ENCODE peak calls at places on chromosome 13, in eight cellular contexts. T is Kasumi-1, F is lung microvascular endothelial cell, V is H4, Z is M059J, A is suprapubic skin, I is T-helper 2 cell, K is germinal center. W is an unnamed sample.

GRCh38 chr13:94198666-94199065 is 280.8 kb downstream of the DCT start:
- DNase-seq in V (no peak), I (no peak), A (no peak), T (no peak), K (no peak), F (no peak), Z (peak), W (peak)

GRCh38 chr13:71625694-71626093 is 241.3 kb downstream of the DACH1 start:
- DNase-seq in A (no peak), K (no peak), V (no peak), Z (no peak), F (peak), I (no peak), T (no peak), W (no peak)

GRCh38 chr13:48977973-48978372 is 2.3 kb downstream of the FNDC3A start:
- DNase-seq in F (peak), I (no peak), K (no peak), Z (peak), V (no peak), T (no peak), A (no peak), W (peak)

GRCh38 chr13:108302279-108302678 is 32.8 kb downstream of the TNFSF13B start:
- DNase-seq in A (no peak), F (no peak), K (no peak), I (no peak), T (no peak), Z (no peak), V (no peak), W (peak)

GRCh38 chr13:73174521-73175010 is 115.8 kb downstream of the KLF5 start:
- DNase-seq in K (no peak), A (no peak), T (no peak), V (no peak), I (no peak), Z (no peak), F (no peak), W (no peak)

GRCh38 chr13:81393110-81393509 is 1052.2 kb upstream of the SPRY2 start:
- DNase-seq in A (no peak), I (no peak), K (no peak), V (no peak), T (no peak), Z (no peak), F (no peak), W (no peak)

GRCh38 chr13:50428183-50428877 is 413.1 kb downstream of the KCNRG start:
- DNase-seq in F (no peak), V (no peak), T (no peak), I (no peak), A (no peak), K (no peak), Z (no peak), W (no peak)

GRCh38 chr13:30805603-30806011 is 70.3 kb downstream of the ALOX5AP start:
- DNase-seq in T (no peak), F (peak), A (no peak), Z (peak), V (no peak), K (no peak), I (no peak), W (peak)

GRCh38 chr13:41552031-41552430 is 94.7 kb downstream of the RGCC start:
- DNase-seq in Z (no peak), V (no peak), K (no peak), I (no peak), A (no peak), F (no peak), T (no peak), W (no peak)

GRCh38 chr13:23949200-23949599 is 51.9 kb upstream of the C1QTNF9B start:
- DNase-seq in F (no peak), I (no peak), T (no peak), A (no peak), V (no peak), K (no peak), Z (no peak), W (no peak)

GRCh38 chr13:98173431-98173921 is 3.6 kb downstream of the RNF113B start:
- DNase-seq in Z (peak), T (no peak), V (peak), A (peak), F (peak), I (no peak), K (no peak), W (peak)

GRCh38 chr13:97726664-97727235 is 226.7 kb upstream of the IPO5 start:
- DNase-seq in K (no peak), I (no peak), Z (no peak), V (no peak), F (no peak), T (no peak), A (no peak), W (peak)

GRCh38 chr13:40589285-40590109 is 76.9 kb downstream of the FOXO1 start:
- DNase-seq in Z (peak), A (no peak), F (peak), T (peak), K (peak), V (peak), I (no peak), W (peak)

GRCh38 chr13:45198924-45199323 is 1.9 kb downstream of the KCTD4 start:
- DNase-seq in I (no peak), A (no peak), K (no peak), F (no peak), T (no peak), V (no peak), Z (no peak), W (no peak)

GRCh38 chr13:92823059-92823458 is 403.5 kb upstream of the GPC6 start:
- DNase-seq in T (no peak), A (no peak), Z (no peak), V (no peak), K (no peak), F (no peak), I (no peak), W (no peak)

GRCh38 chr13:60869941-60870613 is 473.1 kb downstream of the TDRD3 start:
- DNase-seq in F (no peak), A (no peak), Z (no peak), V (no peak), K (no peak), I (no peak), T (no peak), W (no peak)

GRCh38 chr13:65789815-65790214 is 1440.3 kb downstream of the PCDH9 start:
- DNase-seq in V (no peak), F (peak), K (no peak), I (no peak), T (no peak), A (no peak), Z (no peak), W (peak)

GRCh38 chr13:99984463-99985242 is 3.1 kb downstream of the ZIC2 start:
- DNase-seq in T (no peak), Z (no peak), F (no peak), V (peak), A (no peak), K (no peak), I (peak), W (peak)

GRCh38 chr13:94706854-94707399 is 5.4 kb downstream of the SOX21 start:
- DNase-seq in V (no peak), I (no peak), F (no peak), T (no peak), A (no peak), K (no peak), Z (no peak), W (peak)

GRCh38 chr13:51826606-51827005 is 18.4 kb downstream of the TMEM272 start:
- DNase-seq in A (no peak), Z (no peak), I (no peak), T (peak), K (no peak), V (no peak), F (no peak), W (no peak)

GRCh38 chr13:98785968-98786367 is 33.5 kb upstream of the SLC15A1 start:
- DNase-seq in A (no peak), I (no peak), F (no peak), Z (no peak), T (no peak), V (no peak), K (no peak), W (no peak)

GRCh38 chr13:51731759-51732158 is 72.2 kb downstream of the DHRS12 start:
- DNase-seq in V (no peak), K (no peak), T (no peak), Z (peak), A (no peak), F (peak), I (no peak), W (peak)

GRCh38 chr13:27661017-27661416 is 39.3 kb downstream of the POLR1D start:
- DNase-seq in Z (no peak), A (no peak), F (no peak), K (no peak), T (no peak), V (no peak), I (no peak), W (no peak)

GRCh38 chr13:85314686-85315085 is 484.5 kb downstream of the SLITRK6 start:
- DNase-seq in K (no peak), F (no peak), A (no peak), T (no peak), Z (peak), I (no peak), V (no peak), W (no peak)

GRCh38 chr13:66427330-66427990 is 802.7 kb downstream of the PCDH9 start:
- DNase-seq in V (no peak), Z (no peak), A (no peak), T (no peak), F (no peak), I (no peak), K (no peak), W (no peak)

GRCh38 chr13:33328691-33329090 is 43.1 kb upstream of the STARD13 start:
- DNase-seq in V (no peak), F (no peak), I (no peak), K (no peak), T (no peak), A (no peak), Z (peak), W (no peak)

GRCh38 chr13:110149036-110149435 is 157.9 kb downstream of the COL4A1 start:
- DNase-seq in F (no peak), Z (no peak), A (no peak), K (no peak), I (no peak), T (no peak), V (no peak), W (peak)

GRCh38 chr13:33100876-33101275 is 84.7 kb downstream of the KL start:
- DNase-seq in A (no peak), I (no peak), V (no peak), K (no peak), T (no peak), Z (no peak), F (no peak), W (no peak)

GRCh38 chr13:25902946-25903345 is 148.9 kb downstream of the SHISA2 start:
- DNase-seq in K (no peak), Z (peak), A (no peak), V (no peak), T (no peak), I (peak), F (no peak), W (no peak)

GRCh38 chr13:107585466-107585865 is 629.9 kb downstream of the LIG4 start:
- DNase-seq in A (no peak), Z (no peak), T (no peak), V (no peak), K (no peak), I (no peak), F (peak), W (no peak)

GRCh38 chr13:41740479-41740878 is 220.4 kb downstream of the VWA8 start:
- DNase-seq in V (no peak), I (no peak), F (no peak), K (no peak), Z (no peak), A (no peak), T (no peak), W (peak)

GRCh38 chr13:24381539-24382265 is 72.3 kb downstream of the C1QTNF9 start:
- DNase-seq in I (no peak), K (no peak), A (no peak), Z (peak), V (no peak), T (no peak), F (no peak), W (no peak)

GRCh38 chr13:29511439-29511814 is 84.1 kb downstream of the SLC7A1 start:
- DNase-seq in K (no peak), V (no peak), A (no peak), F (no peak), Z (no peak), I (no peak), T (no peak), W (no peak)

GRCh38 chr13:25717798-25718197 is 334.0 kb downstream of the SHISA2 start:
- DNase-seq in Z (no peak), F (no peak), K (no peak), I (no peak), V (no peak), A (no peak), T (no peak), W (no peak)

GRCh38 chr13:99894835-99895427 is 76.6 kb downstream of the ZIC5 start:
- DNase-seq in Z (no peak), I (no peak), V (no peak), T (no peak), A (no peak), K (no peak), F (peak), W (peak)

GRCh38 chr13:75896271-75896670 is 260.1 kb downstream of the LMO7 start:
- DNase-seq in A (no peak), I (no peak), V (no peak), Z (peak), T (no peak), K (no peak), F (no peak), W (peak)

GRCh38 chr13:110348751-110349150 is 41.7 kb downstream of the COL4A2 start:
- DNase-seq in F (no peak), I (no peak), K (no peak), A (no peak), V (no peak), Z (no peak), T (no peak), W (no peak)

GRCh38 chr13:113969973-113970611 is 3.8 kb downstream of the C13orf46 start:
- DNase-seq in K (no peak), Z (no peak), V (no peak), F (no peak), T (no peak), I (no peak), A (peak), W (no peak)

W was measured in astrocyte of the hippocampus.